ENCODE peak calls at places on chromosomes 11 and 22, in eight cellular contexts. J, D, N, W, X, T, I and P are unnamed samples.

GRCh38 chr11:69002101-69002742 is 10.8 kb downstream of the MRGPRF start:
- DNase-seq in J (no peak), D (no peak), N (no peak), W (no peak), X (no peak), T (no peak), I (no peak), P (peak; percentile 8)

GRCh38 chr11:64725601-64726139 is 2.7 kb upstream of the NRXN2 start:
- DNase-seq in J (no peak), D (no peak), N (no peak), W (no peak), X (no peak), T (no peak), I (no peak), P (no peak)

GRCh38 chr11:17915500-17916143 is 97.2 kb downstream of the SERGEF start:
- DNase-seq in J (no peak), D (no peak), N (no peak), W (no peak), X (no peak), T (no peak), I (no peak), P (no peak)

GRCh38 chr11:128621491-128622136 is 34.3 kb upstream of the ETS1 start:
- DNase-seq in J (peak; percentile 98), D (no peak), N (peak; percentile 41), W (peak; percentile 29), X (no peak), T (no peak), I (peak; percentile 91), P (peak; percentile 83)

GRCh38 chr11:28447226-28447625 is 339.0 kb downstream of the METTL15 start:
- DNase-seq in J (peak; percentile 85), D (no peak), N (no peak), W (no peak), X (no peak), T (no peak), I (peak; percentile 31), P (peak; percentile 17)

GRCh38 chr11:45926001-45926401 is 3.5 kb downstream of the LARGE2 start:
- DNase-seq in J (no peak), D (no peak), N (no peak), W (no peak), X (no peak), T (no peak), I (no peak), P (no peak)

GRCh38 chr11:57481315-57481714 is 21.0 kb downstream of the RTN4RL2 start:
- DNase-seq in J (no peak), D (no peak), N (no peak), W (no peak), X (no peak), T (no peak), I (no peak), P (no peak)

GRCh38 chr11:8273281-8273680 is 9.6 kb upstream of the LMO1 start:
- DNase-seq in J (no peak), D (no peak), N (no peak), W (peak; percentile 46), X (no peak), T (no peak), I (no peak), P (peak; percentile 27)

GRCh38 chr11:95698939-95699562 is 90.5 kb downstream of the FAM76B start:
- DNase-seq in J (no peak), D (no peak), N (no peak), W (peak; percentile 93), X (no peak), T (no peak), I (no peak), P (peak; percentile 70)

GRCh38 chr22:26658671-26659478 is 1.5 kb downstream of the MIAT start:
- DNase-seq in J (peak; percentile 94), D (peak; percentile 92), N (peak; percentile 33), W (peak; percentile 92), X (peak; percentile 20), T (no peak), I (peak; percentile 67), P (peak; percentile 88)
- H3K4me3 ChIP-seq in J (peak overlapping the region; percentile 38), D (no peak overlapping the region), N (no peak overlapping the region), W (no peak overlapping the region), X (peak overlapping the region; percentile 61), T (peak overlapping the region; percentile 20), I (peak overlapping the region; percentile 36), P (peak overlapping the region; percentile 43)

DNA sequence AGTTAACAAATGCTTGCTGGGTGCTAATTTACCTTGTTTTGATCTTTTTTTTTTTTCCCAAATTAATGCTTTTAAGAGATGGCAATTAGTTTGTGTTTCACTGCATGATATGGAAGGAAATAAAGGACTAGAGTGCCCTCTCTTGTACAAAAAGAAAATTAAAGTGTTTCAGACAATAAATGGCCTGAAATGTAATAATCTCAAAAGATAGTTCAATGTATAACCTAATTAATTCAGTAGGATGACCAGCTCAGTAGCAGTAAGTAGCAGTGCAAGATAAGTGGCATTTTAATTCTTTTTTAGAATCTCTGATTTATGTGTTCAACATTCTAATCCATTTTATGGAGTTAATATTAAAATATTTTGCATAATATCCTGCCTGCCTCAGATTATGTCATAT is 39.9 kb upstream of the MYO18B start:
- DNase-seq in J (no peak), D (no peak), N (no peak), W (peak; percentile 2), X (no peak), T (no peak), I (no peak), P (peak; percentile 55)
- TF ChIP-seq CTCF in J (peak; percentile 22), D (peak; percentile 13), N (no peak), W (peak; percentile 49), X (no peak), T (peak; percentile 47), I (peak; percentile 23), P (peak; percentile 31)

GRCh38 chr22:41978732-41979131 is 9.5 kb downstream of the SEPTIN3 start:
- DNase-seq in J (no peak), D (no peak), N (no peak), W (no peak), X (no peak), T (no peak), I (no peak), P (no peak)

GRCh38 chr22:41974691-41975290 is 5.5 kb downstream of the SEPTIN3 start:
- DNase-seq in J (no peak), D (no peak), N (no peak), W (peak; percentile 83), X (no peak), T (no peak), I (no peak), P (no peak)

GRCh38 chr22:41976070-41976901 is 7.0 kb downstream of the SEPTIN3 start:
- DNase-seq in J (no peak), D (no peak), N (no peak), W (no peak), X (no peak), T (peak; percentile 69), I (no peak), P (no peak)

GRCh38 chr22:41976961-41977566 is 7.8 kb downstream of the SEPTIN3 start:
- DNase-seq in J (no peak), D (no peak), N (no peak), W (no peak), X (no peak), T (no peak), I (no peak), P (no peak)

DNA sequence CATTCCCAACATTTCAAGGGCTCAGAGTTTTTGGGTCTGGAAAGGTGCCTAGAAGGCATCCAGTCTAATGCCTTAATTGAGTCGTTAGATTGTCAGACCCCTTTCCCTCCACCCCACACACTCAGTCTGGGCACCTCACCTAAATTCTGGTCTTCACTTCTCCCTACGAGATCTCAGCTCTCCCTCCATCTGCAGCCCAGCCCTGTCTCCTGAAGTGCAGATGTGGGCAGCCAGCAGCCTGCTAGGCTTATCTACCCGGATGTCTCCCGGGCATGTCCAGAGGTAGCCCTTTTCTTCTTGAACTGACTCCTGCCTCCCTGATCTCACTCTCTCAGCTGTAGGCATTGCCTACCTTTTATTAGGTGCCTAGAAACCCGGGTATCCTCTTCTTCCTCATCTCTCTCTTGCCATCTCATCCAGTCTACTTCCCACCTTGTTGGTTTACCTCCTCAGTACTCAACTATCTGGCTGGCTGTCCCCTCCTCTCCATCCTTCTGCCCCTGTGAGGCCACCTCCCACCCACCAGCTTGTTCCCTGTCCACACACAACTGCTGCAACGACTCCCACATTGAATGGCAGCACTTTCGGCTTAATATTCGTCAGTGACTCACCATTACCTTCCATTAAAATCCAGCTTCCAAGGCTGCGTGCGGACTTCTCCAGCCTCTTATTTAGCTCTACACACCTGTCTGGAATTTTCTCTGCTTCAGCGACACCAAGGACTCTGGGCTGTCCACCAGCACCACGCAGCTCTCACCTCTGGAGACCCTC is 6.2 kb downstream of the SEPTIN3 start:
- DNase-seq in J (no peak), D (no peak), N (no peak), W (no peak), X (no peak), T (no peak), I (no peak), P (no peak)
- H3K4me3 ChIP-seq in J (no peak overlapping the region), D (no peak overlapping the region), N (no peak overlapping the region), W (no peak overlapping the region), X (no peak overlapping the region), T (no peak overlapping the region), I (no peak overlapping the region), P (no peak overlapping the region)

GRCh38 chr22:37167981-37168647 is 18.4 kb upstream of the IL2RB start:
- DNase-seq in J (no peak), D (no peak), N (no peak), W (no peak), X (no peak), T (no peak), I (no peak), P (no peak)

GRCh38 chr22:37172266-37173245 is 15.5 kb downstream of the C1QTNF6 start:
- DNase-seq in J (no peak), D (no peak), N (no peak), W (no peak), X (no peak), T (no peak), I (no peak), P (no peak)

GRCh38 chr22:37171662-37172061 is 16.4 kb downstream of the C1QTNF6 start:
- DNase-seq in J (no peak), D (no peak), N (no peak), W (no peak), X (no peak), T (no peak), I (no peak), P (no peak)

GRCh38 chr22:37169412-37169811 is 18.6 kb downstream of the C1QTNF6 start:
- DNase-seq in J (no peak), D (no peak), N (no peak), W (no peak), X (no peak), T (no peak), I (no peak), P (no peak)

GRCh38 chr22:37169947-37170688 is 17.9 kb downstream of the C1QTNF6 start:
- DNase-seq in J (no peak), D (no peak), N (no peak), W (no peak), X (no peak), T (no peak), I (no peak), P (no peak)
- TF ChIP-seq CTCF in J (no peak), D (no peak), N (no peak), W (no peak), X (no peak), T (no peak), I (no peak), P (no peak)